ENCODE peak calls at places on chromosomes 7 and 10, in six cellular contexts. Z is GM23248, D is endothelial cell of umbilical vein, C is PC-9, B is HCT116, K is hepatocyte. V is an unnamed sample.

GRCh38 chr10:16367899-16368298 is 68.9 kb upstream of the PTER start:
- DNase-seq in B (no peak), D (no peak), C (no peak), K (no peak), Z (no peak), V (no peak)

GRCh38 chr10:95841711-95842498 is 65.9 kb upstream of the CC2D2B start:
- DNase-seq in B (peak), D (peak), Z (peak), K (peak), C (no peak), V (peak)

GRCh38 chr7:42014625-42015412 is 222.2 kb downstream of the GLI3 start:
- DNase-seq in K (peak), B (peak), D (peak), C (no peak), Z (peak), V (peak)

GRCh38 chr10:1379601-1380000 is 323.4 kb downstream of the WDR37 start:
- DNase-seq in K (no peak), D (no peak), Z (no peak), C (no peak), B (no peak), V (no peak)

GRCh38 chr10:12703813-12704212 is 297.7 kb downstream of the CCDC3 start:
- DNase-seq in K (no peak), Z (peak), C (peak), D (peak), B (no peak), V (peak)

GRCh38 chr10:74118794-74119193 is 31.8 kb downstream of the AP3M1 start:
- DNase-seq in Z (peak), K (no peak), B (peak), C (no peak), D (no peak), V (peak)

GRCh38 chr7:27767374-27767773 is 27.4 kb downstream of the TAX1BP1 start:
- DNase-seq in Z (peak), B (no peak), D (no peak), K (no peak), C (peak), V (no peak)

GRCh38 chr7:26346611-26347200 is 55.0 kb downstream of the SNX10 start:
- DNase-seq in B (peak), Z (peak), D (no peak), K (no peak), C (peak), V (peak)

GRCh38 chr10:119333146-119333792 is 125.9 kb downstream of the GRK5 start:
- DNase-seq in B (no peak), D (peak), K (no peak), C (no peak), Z (peak), V (peak)

GRCh38 chr7:143331179-143331825 is 15.4 kb downstream of the CLCN1 start:
- DNase-seq in Z (peak), K (no peak), C (peak), B (no peak), D (no peak), V (peak)

DNA sequence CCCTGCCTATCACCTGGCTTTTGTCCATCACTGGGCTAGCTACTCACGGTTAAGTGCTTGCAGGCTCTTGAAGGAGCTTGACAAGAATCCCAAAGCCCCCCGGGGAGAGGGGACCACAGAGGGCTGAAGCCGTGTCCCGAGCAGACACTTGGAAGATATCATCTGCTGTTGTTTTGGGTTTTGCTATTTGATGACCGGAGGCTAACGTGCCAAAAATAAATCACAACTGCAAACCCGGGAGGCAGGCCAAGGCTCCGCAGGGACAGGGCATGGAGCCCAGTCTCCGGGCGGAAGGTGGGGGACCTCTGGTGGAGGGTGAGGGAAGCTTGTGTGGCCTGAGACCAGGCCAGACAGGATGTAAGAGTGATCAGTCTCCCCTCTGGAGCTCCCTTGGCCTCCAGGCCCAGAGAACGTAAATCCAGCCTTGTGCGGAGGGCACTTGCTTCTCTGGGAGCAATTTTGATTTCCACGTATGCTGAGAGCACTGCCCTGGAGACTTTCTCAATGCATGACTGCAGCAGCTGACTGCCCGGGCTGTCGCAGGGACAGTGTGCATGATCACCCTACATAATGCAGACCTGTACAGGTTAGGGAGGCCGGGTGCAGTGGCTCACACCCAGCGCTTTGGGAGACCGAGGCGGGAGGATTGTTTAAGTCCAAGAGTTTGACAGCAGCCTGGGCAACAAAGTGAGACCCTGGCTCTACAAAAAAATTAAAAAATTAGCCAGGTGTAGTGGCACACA is at the start of gene PHKG1:
- DNase-seq in C (no peak), Z (peak), D (peak), K (no peak), B (no peak), V (peak)
- H3K4me3 ChIP-seq in C (no peak), Z (peak), D (no peak), K (no peak), B (no peak), V (no peak)

DNA sequence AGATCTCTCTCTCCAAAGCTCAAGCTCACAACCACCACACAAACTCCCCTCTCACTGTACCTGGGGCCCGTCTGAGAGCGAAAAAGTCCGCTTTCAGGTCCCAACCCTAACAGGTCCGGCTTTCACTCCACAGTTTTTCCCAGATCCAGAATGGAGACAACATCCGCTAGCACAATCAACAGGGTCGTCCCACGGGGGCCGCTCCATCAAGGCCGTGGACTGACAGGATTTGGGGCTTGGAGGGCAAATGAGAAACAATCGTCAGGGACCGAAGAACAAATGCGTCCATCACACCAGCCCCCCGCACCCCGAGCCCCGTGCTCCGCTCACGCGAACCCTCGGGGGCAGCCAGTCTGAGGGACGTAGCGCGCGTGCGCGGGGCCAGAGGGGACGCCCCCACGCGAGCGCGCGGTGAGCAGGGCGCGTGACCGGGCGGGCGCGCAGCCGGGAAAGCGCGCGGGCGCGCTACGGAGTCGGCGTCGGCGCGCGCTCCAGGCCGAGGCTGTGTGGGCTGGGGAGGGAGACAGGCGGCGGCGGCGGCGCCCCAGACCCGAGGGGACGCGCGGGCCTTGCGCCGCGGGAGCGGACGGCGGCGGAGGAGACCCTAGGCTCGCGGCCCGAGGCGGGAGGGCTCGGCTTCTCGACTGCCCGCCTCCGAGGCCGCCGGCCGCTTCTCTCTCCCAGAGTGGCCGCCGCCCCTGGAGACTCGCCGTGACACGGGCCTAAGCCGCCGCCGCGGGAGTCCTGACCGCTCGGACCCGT is at the start of gene SLK:
- DNase-seq in Z (peak), B (peak), K (peak), D (peak), C (peak), V (peak)
- TF ChIP-seq EZH2 in Z (no peak), B (no peak), K (no peak), D (no peak), C (no peak), V (no peak)

GRCh38 chr7:150994838-150995510 is 4.2 kb downstream of the NOS3 start:
- DNase-seq in Z (no peak), D (no peak), K (no peak), C (no peak), B (no peak), V (no peak)
- H3K4me3 ChIP-seq in Z (no peak), D (peak), K (no peak), C (no peak), B (no peak), V (no peak)

DNA sequence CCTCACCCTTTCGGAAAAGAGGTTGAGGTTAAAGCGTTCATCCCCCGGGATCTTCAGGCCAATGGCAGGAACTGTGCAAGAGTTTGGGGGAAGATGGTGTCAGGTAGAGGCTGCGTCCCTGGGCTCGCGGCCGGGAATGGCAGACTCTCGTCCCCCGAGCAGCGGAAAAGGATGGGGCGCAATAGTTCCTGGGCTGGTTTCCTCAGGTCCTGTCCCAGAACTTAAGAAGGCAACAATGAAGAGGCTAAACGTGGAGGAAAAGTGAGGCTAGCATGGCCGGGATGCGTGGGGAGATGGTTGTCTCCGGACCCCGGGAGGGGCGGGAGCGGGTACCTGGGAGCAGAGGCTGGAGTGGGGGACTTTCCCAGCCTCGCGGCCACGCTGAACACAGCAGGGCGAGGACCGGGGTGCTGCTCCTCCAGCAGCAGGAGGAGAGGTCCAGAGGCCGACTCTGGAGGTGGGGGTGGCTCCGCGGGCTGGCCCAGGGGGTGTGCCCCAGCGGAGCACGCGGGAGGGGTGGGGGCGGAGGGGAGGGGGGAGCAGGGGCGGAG is 872 bp downstream of the IRF5 start:
- DNase-seq in Z (peak), B (no peak), K (no peak), C (no peak), D (no peak), V (peak)
- TF ChIP-seq EZH2 in Z (no peak), B (no peak), K (no peak), C (no peak), D (peak), V (no peak)

GRCh38 chr10:88880287-88881094 is 446 bp downstream of the STAMBPL1 start:
- DNase-seq in K (peak), Z (peak), D (peak), B (peak), C (peak), V (peak)

GRCh38 chr10:88883443-88883799 is 3.4 kb downstream of the STAMBPL1 start:
- DNase-seq in Z (no peak), K (no peak), D (no peak), C (no peak), B (no peak), V (no peak)

GRCh38 chr10:88881335-88881734 is 1.3 kb downstream of the STAMBPL1 start:
- DNase-seq in Z (peak), C (no peak), K (no peak), B (no peak), D (peak), V (no peak)

GRCh38 chr10:88879754-88880286 is at the start of gene STAMBPL1:
- DNase-seq in B (no peak), C (no peak), Z (no peak), D (no peak), K (peak), V (no peak)

GRCh38 chr10:88881922-88882645 is 2.0 kb downstream of the STAMBPL1 start:
- DNase-seq in B (no peak), D (peak), Z (no peak), C (no peak), K (no peak), V (no peak)
- H3K4me3 ChIP-seq in B (peak), D (no peak), Z (peak), C (peak), K (no peak), V (no peak)

GRCh38 chr10:23021430-23021829 is 73.9 kb upstream of the MSRB2 start:
- DNase-seq in C (no peak), B (no peak), D (no peak), K (no peak), Z (no peak), V (no peak)
- TF ChIP-seq EZH2 in C (no peak), B (no peak), D (no peak), K (no peak), Z (no peak), V (no peak)

V was measured in mammary epithelial cell.